ENCODE peak calls at places on chromosomes 2 and 18, in nine cellular contexts. U is HepG2; F is activated effector memory CD4-positive, alpha-beta T cell treated with Interleukin-2 at 50 U/mL for 16 hours; H is activated T-cell treated with anti-CD3 and anti-CD28 coated beads, Interleukin-2, amount 50 U/mL, for 1 hour; I is GM03348; B is NCI-H1048; T is CD8-positive, alpha-beta T cell; W is kidney tubule cell; D is tibial artery. L is an unnamed sample.

GRCh38 chr2:98868548-98869271 is 67.3 kb downstream of the CRACDL start:
- DNase-seq in W (no peak), T (no peak), U (peak), H (no peak), I (no peak), B (no peak), F (no peak), D (no peak), L (no peak)

GRCh38 chr2:207143474-207144190 is 22.1 kb downstream of the KLF7 start:
- DNase-seq in F (peak), B (no peak), U (no peak), T (peak), W (peak), D (peak), I (peak), H (peak), L (peak)

GRCh38 chr18:48460929-48461583 is 51.9 kb upstream of the ZBTB7C start:
- DNase-seq in B (no peak), U (no peak), I (no peak), H (no peak), W (peak), T (no peak), D (no peak), F (no peak), L (no peak)

GRCh38 chr2:115161531-115162453 is 719.4 kb downstream of the DPP10 start:
- DNase-seq in F (no peak), I (peak), T (no peak), W (no peak), H (no peak), D (no peak), U (no peak), B (no peak), L (no peak)

GRCh38 chr2:236853558-236853957 is 232.1 kb upstream of the COPS8 start:
- DNase-seq in D (no peak), T (no peak), H (no peak), W (no peak), F (no peak), B (no peak), I (no peak), U (no peak), L (no peak)

GRCh38 chr2:18178736-18179349 is 300.4 kb downstream of the KCNS3 start:
- DNase-seq in I (peak), W (peak), B (no peak), H (no peak), D (no peak), U (peak), T (no peak), F (no peak), L (no peak)

GRCh38 chr2:109341363-109341762 is 212.4 kb downstream of the SH3RF3 start:
- DNase-seq in I (no peak), T (no peak), B (no peak), H (no peak), W (no peak), D (no peak), U (no peak), F (no peak), L (no peak)

GRCh38 chr2:220756653-220757052 is 815.5 kb downstream of the EPHA4 start:
- DNase-seq in W (no peak), D (no peak), T (no peak), U (no peak), I (no peak), H (no peak), F (no peak), B (no peak), L (no peak)

GRCh38 chr2:202780514-202781021 is 91.0 kb downstream of the ICA1L start:
- DNase-seq in B (no peak), D (no peak), F (no peak), W (peak), H (no peak), T (no peak), I (peak), U (no peak), L (no peak)

GRCh38 chr18:31821452-31822171 is 60.9 kb upstream of the SLC25A52 start:
- DNase-seq in U (peak), D (no peak), F (no peak), I (no peak), H (no peak), B (no peak), T (no peak), W (no peak), L (no peak)

GRCh38 chr2:207423886-207424285 is 105.9 kb upstream of the CREB1 start:
- DNase-seq in I (peak), H (no peak), T (no peak), U (no peak), F (no peak), D (no peak), B (no peak), W (peak), L (peak)

GRCh38 chr2:111897630-111897923 is 830 bp upstream of the MERTK start:
- DNase-seq in D (no peak), H (no peak), I (no peak), B (no peak), F (no peak), W (no peak), U (no peak), T (no peak), L (no peak)

GRCh38 chr18:44945847-44946490 is 265.3 kb downstream of the SETBP1 start:
- DNase-seq in H (no peak), I (no peak), W (no peak), U (no peak), D (no peak), B (no peak), F (no peak), T (no peak), L (no peak)

GRCh38 chr2:171432206-171432968 is 1.4 kb downstream of the METTL8 start:
- DNase-seq in H (no peak), W (no peak), I (no peak), B (no peak), F (no peak), D (no peak), T (no peak), U (no peak), L (no peak)

L was measured in immature natural killer cell.